ENCODE peak calls at places on chromosomes 6 and 20, in eight cellular contexts. One of them, this sample, is unnamed.

GRCh38 chr20:11822116-11822794 is 95.4 kb upstream of the BTBD3 start:
- DNase-seq in small intestine: no peak
- DNase-seq in KG1: no peak
- DNase-seq in activated gamma-delta T cell: no peak
- DNase-seq in A549: no peak
- DNase-seq in GM12891: no peak
- DNase-seq in central memory CD8-positive, alpha-beta T cell: no peak
- DNase-seq in fibroblast of mammary gland: no peak
- DNase-seq in this sample: no peak

GRCh38 chr20:23584434-23585199 is 16.3 kb upstream of the CST9L start:
- DNase-seq in small intestine: no peak
- DNase-seq in KG1: no peak
- DNase-seq in activated gamma-delta T cell: no peak
- DNase-seq in A549: no peak
- DNase-seq in GM12891: no peak
- DNase-seq in central memory CD8-positive, alpha-beta T cell: no peak
- DNase-seq in fibroblast of mammary gland: no peak
- DNase-seq in this sample: no peak

GRCh38 chr6:11389977-11390376 is 147.6 kb upstream of the TMEM170B start:
- DNase-seq in small intestine: no peak
- DNase-seq in KG1: no peak
- DNase-seq in activated gamma-delta T cell: no peak
- DNase-seq in A549: no peak
- DNase-seq in GM12891: no peak
- DNase-seq in central memory CD8-positive, alpha-beta T cell: no peak
- DNase-seq in fibroblast of mammary gland: no peak
- DNase-seq in this sample: no peak

GRCh38 chr20:49276201-49276894 is 1.5 kb downstream of the ZNFX1 start:
- DNase-seq in small intestine: peak
- DNase-seq in KG1: peak
- DNase-seq in activated gamma-delta T cell: no peak
- DNase-seq in A549: no peak
- DNase-seq in GM12891: no peak
- DNase-seq in central memory CD8-positive, alpha-beta T cell: no peak
- DNase-seq in fibroblast of mammary gland: peak
- DNase-seq in this sample: no peak

GRCh38 chr6:16712931-16713484 is 48.3 kb downstream of the ATXN1 start:
- DNase-seq in small intestine: peak
- DNase-seq in KG1: peak
- DNase-seq in activated gamma-delta T cell: no peak
- DNase-seq in A549: no peak
- DNase-seq in GM12891: no peak
- DNase-seq in central memory CD8-positive, alpha-beta T cell: no peak
- DNase-seq in fibroblast of mammary gland: peak
- DNase-seq in this sample: peak

GRCh38 chr6:109024784-109025183 is 69.9 kb downstream of the SESN1 start:
- DNase-seq in small intestine: no peak
- DNase-seq in KG1: no peak
- DNase-seq in activated gamma-delta T cell: no peak
- DNase-seq in A549: no peak
- DNase-seq in GM12891: no peak
- DNase-seq in central memory CD8-positive, alpha-beta T cell: no peak
- DNase-seq in fibroblast of mammary gland: peak
- DNase-seq in this sample: no peak

GRCh38 chr6:107741191-107741680 is 82.9 kb downstream of the SCML4 start:
- DNase-seq in small intestine: no peak
- DNase-seq in KG1: no peak
- DNase-seq in activated gamma-delta T cell: no peak
- DNase-seq in A549: no peak
- DNase-seq in GM12891: no peak
- DNase-seq in central memory CD8-positive, alpha-beta T cell: no peak
- DNase-seq in fibroblast of mammary gland: no peak
- DNase-seq in this sample: no peak

GRCh38 chr6:157273756-157274088 is 49.6 kb downstream of the TMEM242 start:
- DNase-seq in small intestine: peak
- DNase-seq in KG1: no peak
- DNase-seq in activated gamma-delta T cell: peak
- DNase-seq in A549: peak
- DNase-seq in GM12891: peak
- DNase-seq in central memory CD8-positive, alpha-beta T cell: peak
- DNase-seq in fibroblast of mammary gland: no peak
- DNase-seq in this sample: peak

This sample was measured in adrenal gland.